ENCODE peak calls at places on chromosome 4, in seven cellular contexts. O is SK-N-SH, H is right lobe of liver, X is lower leg skin, L is GM12878, R is pancreas, Y is AG09309. Q is an unnamed sample.

GRCh38 chr4:181688886-181689285 is 554.3 kb upstream of the TENM3 start:
- DNase-seq in L (no peak), X (no peak), Y (no peak), R (no peak), O (no peak), H (no peak), Q (no peak)

GRCh38 chr4:165493359-165493758 is 114.6 kb downstream of the CPE start:
- DNase-seq in L (no peak), O (peak), H (peak), X (peak), Y (peak), R (peak), Q (peak)

GRCh38 chr4:25792200-25792791 is 70.5 kb downstream of the SEL1L3 start:
- DNase-seq in Y (no peak), O (peak), H (peak), X (no peak), R (peak), L (no peak), Q (no peak)

GRCh38 chr4:43014266-43014665 is 121.8 kb downstream of the GRXCR1 start:
- DNase-seq in Y (no peak), X (no peak), R (no peak), O (no peak), H (no peak), L (no peak), Q (no peak)

GRCh38 chr4:170227928-170228327 is 138.2 kb upstream of the AADAT start:
- DNase-seq in H (no peak), Y (no peak), R (no peak), X (no peak), O (no peak), L (no peak), Q (no peak)

GRCh38 chr4:47646372-47646771 is 161.3 kb downstream of the ATP10D start:
- DNase-seq in X (no peak), H (no peak), R (no peak), Y (no peak), L (no peak), O (no peak), Q (no peak)

GRCh38 chr4:76867880-76868655 is 29.9 kb downstream of the SOWAHB start:
- DNase-seq in O (no peak), X (no peak), H (no peak), Y (no peak), R (no peak), L (no peak), Q (no peak)

GRCh38 chr4:84484274-84484673 is 14.8 kb downstream of the NKX6-1 start:
- DNase-seq in R (no peak), O (no peak), X (no peak), H (no peak), Y (no peak), L (no peak), Q (no peak)

GRCh38 chr4:123640271-123640670 is 243.7 kb downstream of the SPRY1 start:
- DNase-seq in H (no peak), R (no peak), O (no peak), Y (no peak), X (no peak), L (no peak), Q (peak)

GRCh38 chr4:5371415-5372190 is 320.3 kb downstream of the STK32B start:
- DNase-seq in X (no peak), H (no peak), O (no peak), R (no peak), Y (peak), L (no peak), Q (no peak)

GRCh38 chr4:185424905-185425599 is 712 bp downstream of the UFSP2 start:
- DNase-seq in O (no peak), X (no peak), Y (peak), L (no peak), R (no peak), H (no peak), Q (peak)

GRCh38 chr4:159048166-159048886 is 54.6 kb upstream of the RAPGEF2 start:
- DNase-seq in R (peak), Y (no peak), O (peak), X (peak), L (no peak), H (peak), Q (peak)

GRCh38 chr4:6962211-6963041 is 52.8 kb downstream of the TBC1D14 start:
- DNase-seq in O (no peak), H (no peak), L (no peak), R (no peak), X (no peak), Y (no peak), Q (no peak)

GRCh38 chr4:54784188-54784671 is 126.5 kb downstream of the KIT start:
- DNase-seq in L (no peak), R (peak), Y (peak), H (peak), O (no peak), X (peak), Q (peak)

GRCh38 chr4:14917305-14917647 is 85.0 kb upstream of the CPEB2 start:
- DNase-seq in O (no peak), L (no peak), X (no peak), R (no peak), H (no peak), Y (no peak), Q (no peak)

GRCh38 chr4:125522992-125523391 is 208.2 kb downstream of the FAT4 start:
- DNase-seq in X (no peak), O (no peak), L (no peak), Y (no peak), H (no peak), R (no peak), Q (no peak)

GRCh38 chr4:148415500-148415899 is 26.7 kb downstream of the NR3C2 start:
- DNase-seq in Y (no peak), R (no peak), L (no peak), X (no peak), O (peak), H (no peak), Q (peak)

GRCh38 chr4:8586671-8587468 is 5.7 kb upstream of the CPZ start:
- DNase-seq in X (no peak), Y (no peak), O (no peak), H (peak), R (no peak), L (no peak), Q (no peak)

GRCh38 chr4:164536829-164537228 is 217.1 kb upstream of the SMIM31 start:
- DNase-seq in X (peak), H (no peak), R (no peak), L (no peak), O (no peak), Y (peak), Q (peak)

GRCh38 chr4:3671571-3672464 is 94.4 kb upstream of the ADRA2C start:
- DNase-seq in X (no peak), O (no peak), L (no peak), R (no peak), Y (no peak), H (no peak), Q (no peak)

GRCh38 chr4:129335263-129335662 is 239.3 kb downstream of the C4orf33 start:
- DNase-seq in Y (no peak), R (no peak), H (no peak), L (no peak), O (no peak), X (no peak), Q (no peak)

GRCh38 chr4:71009796-71010588 is 16.5 kb downstream of the DCK start:
- DNase-seq in Y (no peak), H (no peak), X (no peak), O (peak), R (no peak), L (no peak), Q (peak)

GRCh38 chr4:7806080-7806630 is 133.5 kb downstream of the AFAP1 start:
- DNase-seq in O (no peak), R (no peak), Y (no peak), X (no peak), H (no peak), L (no peak), Q (peak)

GRCh38 chr4:112517911-112518310 is 1.9 kb upstream of the NEUROG2 start:
- DNase-seq in L (no peak), X (no peak), R (no peak), Y (no peak), O (no peak), H (no peak), Q (no peak)

GRCh38 chr4:112516076-112516385 is at the start of gene NEUROG2:
- DNase-seq in H (no peak), X (no peak), O (peak), Y (no peak), L (no peak), R (no peak), Q (no peak)

GRCh38 chr4:112517067-112517588 is 1.1 kb upstream of the NEUROG2 start:
- DNase-seq in Y (no peak), H (no peak), R (no peak), X (no peak), L (peak), O (peak), Q (no peak)

GRCh38 chr4:112515278-112516075 is 503 bp downstream of the NEUROG2 start:
- DNase-seq in H (no peak), O (peak), X (no peak), Y (no peak), L (no peak), R (no peak), Q (peak)

GRCh38 chr4:112516401-112517066 is 554 bp upstream of the NEUROG2 start:
- DNase-seq in O (peak), X (no peak), Y (no peak), L (no peak), R (no peak), H (no peak), Q (no peak)
- H3K4me3 ChIP-seq in O (peak), X (no peak), Y (no peak), L (peak), R (no peak), H (no peak), Q (no peak)

DNA sequence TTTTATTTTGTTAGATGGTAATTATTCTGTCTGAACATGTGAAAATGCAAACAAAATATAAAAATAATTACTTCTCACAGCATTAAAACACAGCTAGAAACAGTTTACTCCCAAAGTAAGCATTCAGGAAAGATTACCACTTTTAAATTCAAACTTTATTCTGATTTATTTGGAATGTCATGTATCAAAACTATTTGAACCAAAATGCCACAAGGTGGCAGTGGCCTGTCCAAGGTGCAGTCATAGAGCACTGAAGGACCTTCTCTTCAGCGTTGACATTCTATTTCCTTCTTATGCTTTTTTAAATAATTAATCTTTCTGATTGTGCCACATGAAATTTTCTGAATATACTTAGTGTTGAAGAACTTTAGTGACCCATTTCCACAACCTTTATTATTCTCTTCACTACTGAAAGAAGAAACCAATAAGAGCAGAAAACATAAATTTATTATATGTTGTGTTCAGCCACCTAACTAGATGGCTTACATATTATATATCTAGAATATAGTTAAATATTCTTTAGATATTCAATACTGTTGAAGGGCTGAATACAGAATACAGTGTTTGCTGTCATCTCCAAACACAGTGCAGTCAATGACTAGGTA is 283.6 kb downstream of the CFAP299 start:
- DNase-seq in X (no peak), O (no peak), R (no peak), Y (no peak), H (no peak), L (no peak), Q (peak)
- TF ChIP-seq CTCF in X (no peak), O (peak), R (no peak), Y (peak), H (peak), L (no peak), Q (peak)

DNA sequence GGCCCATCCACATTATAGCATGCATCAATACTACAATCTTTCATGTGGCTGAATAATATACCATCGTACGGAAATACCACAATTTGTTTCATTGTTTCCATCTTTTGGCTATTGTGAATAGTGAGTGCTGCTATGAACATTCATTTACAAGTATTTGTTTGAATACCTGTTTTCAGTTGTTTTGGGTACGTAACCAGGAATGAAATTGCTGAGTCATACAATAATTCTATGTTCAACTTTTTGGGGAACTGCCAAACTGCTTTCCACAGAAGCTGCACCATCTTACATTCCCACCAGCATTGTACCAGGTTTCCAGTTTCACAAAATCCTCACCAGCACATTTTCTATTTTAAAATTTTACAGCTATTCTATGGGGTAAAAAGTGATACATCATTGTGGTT is 28.5 kb upstream of the MANBA start:
- DNase-seq in R (no peak), H (no peak), L (no peak), Y (no peak), X (no peak), O (no peak), Q (peak)
- H3K4me3 ChIP-seq in R (no peak), H (no peak), L (no peak), Y (no peak), X (no peak), O (no peak), Q (no peak)

GRCh38 chr4:183636488-183636887 is 22.5 kb downstream of the RWDD4 start:
- DNase-seq in X (no peak), L (no peak), H (no peak), R (peak), O (no peak), Y (no peak), Q (no peak)
- TF ChIP-seq CTCF in X (no peak), L (no peak), H (no peak), R (no peak), O (no peak), Y (no peak), Q (no peak)

DNA sequence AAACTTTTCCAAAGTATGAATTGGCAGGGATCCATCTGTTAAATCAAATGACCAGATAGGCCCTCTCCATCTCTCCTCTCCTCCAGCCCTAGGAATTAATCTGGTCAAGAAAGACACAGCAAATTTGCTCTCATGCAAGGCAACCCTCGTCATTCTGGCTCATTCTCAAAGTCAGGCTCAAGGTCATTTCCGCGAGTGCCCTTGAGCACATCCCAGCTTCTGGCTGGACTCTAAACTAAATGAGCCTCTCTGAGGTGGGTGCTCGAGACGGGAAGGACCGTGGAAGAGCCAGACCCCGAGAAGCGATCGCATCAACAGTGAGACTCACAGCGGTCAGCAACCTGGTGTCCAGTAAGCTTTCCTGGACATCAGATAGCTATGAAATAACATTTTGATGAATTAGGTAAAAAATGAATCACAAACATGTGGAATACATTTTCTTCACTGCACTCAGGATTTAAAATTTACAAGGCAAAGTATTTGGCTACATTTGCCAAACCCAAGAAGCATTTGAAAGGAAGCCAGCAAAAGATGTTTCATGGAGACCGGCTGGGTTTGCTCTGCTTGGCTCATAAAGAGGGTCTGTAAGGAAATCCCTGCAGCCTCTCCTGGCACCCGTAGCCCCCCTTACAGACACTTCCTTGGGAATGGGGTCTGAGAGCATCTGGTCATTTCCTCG is 121.0 kb downstream of the ENPP6 start:
- DNase-seq in H (no peak), X (no peak), Y (peak), R (no peak), L (no peak), O (no peak), Q (peak)
- H3K4me3 ChIP-seq in H (no peak), X (no peak), Y (peak), R (no peak), L (no peak), O (no peak), Q (peak)

GRCh38 chr4:86898562-86898961 is 6.3 kb upstream of the C4orf36 start:
- DNase-seq in L (no peak), Y (no peak), R (no peak), O (no peak), H (no peak), X (no peak), Q (no peak)
- TF ChIP-seq CTCF in L (no peak), Y (peak), R (no peak), O (peak), H (peak), X (no peak), Q (no peak)

Q was measured in fibroblast of the aortic adventitia.